ENCODE peak calls at places on chromosomes 7 and 10, in six cellular contexts. One of them, this sample, is unnamed.
A peak's percentile ranks its signal among the peaks of the same experiment; 100 is the strongest.

GRCh38 chr7:152103691-152104090 is 78.2 kb downstream of the GALNT11 start:
- DNase-seq in A549: no peak
- DNase-seq in tibial nerve: no peak
- DNase-seq in endothelial cell of umbilical vein: no peak
- DNase-seq in body of pancreas: no peak
- DNase-seq in stomach: no peak
- DNase-seq in this sample: no peak

GRCh38 chr10:43785252-43785651 is 136.6 kb upstream of the ZNF32 start:
- DNase-seq in stomach: no peak
- DNase-seq in body of pancreas: no peak
- DNase-seq in endothelial cell of umbilical vein: peak; percentile 21
- DNase-seq in A549: peak; percentile 27
- DNase-seq in tibial nerve: no peak
- DNase-seq in this sample: no peak

GRCh38 chr10:110790913-110791525 is 80.7 kb upstream of the PDCD4 start:
- DNase-seq in stomach: no peak
- DNase-seq in A549: no peak
- DNase-seq in endothelial cell of umbilical vein: no peak
- DNase-seq in tibial nerve: no peak
- DNase-seq in body of pancreas: no peak
- DNase-seq in this sample: no peak

GRCh38 chr10:30170814-30171213 is 111.4 kb upstream of the JCAD start:
- DNase-seq in endothelial cell of umbilical vein: no peak
- DNase-seq in body of pancreas: no peak
- DNase-seq in A549: no peak
- DNase-seq in stomach: no peak
- DNase-seq in tibial nerve: no peak
- DNase-seq in this sample: no peak

GRCh38 chr10:100731603-100732596 is 13.5 kb upstream of the PAX2 start:
- DNase-seq in tibial nerve: no peak
- DNase-seq in endothelial cell of umbilical vein: no peak
- DNase-seq in stomach: no peak
- DNase-seq in body of pancreas: no peak
- DNase-seq in A549: no peak
- DNase-seq in this sample: no peak

GRCh38 chr10:12782537-12782936 is 219.0 kb downstream of the CCDC3 start:
- DNase-seq in stomach: peak; percentile 47
- DNase-seq in endothelial cell of umbilical vein: peak; percentile 58
- DNase-seq in body of pancreas: peak; percentile 26
- DNase-seq in A549: peak; percentile 61
- DNase-seq in tibial nerve: no peak
- DNase-seq in this sample: peak; percentile 49

GRCh38 chr10:43060291-43060690 is 16.6 kb upstream of the RET start:
- DNase-seq in endothelial cell of umbilical vein: no peak
- DNase-seq in body of pancreas: peak; percentile 27
- DNase-seq in tibial nerve: no peak
- DNase-seq in stomach: peak; percentile 46
- DNase-seq in A549: no peak
- DNase-seq in this sample: no peak

GRCh38 chr10:42753126-42753506 is 29.5 kb upstream of the BMS1 start:
- DNase-seq in body of pancreas: peak; percentile 81
- DNase-seq in endothelial cell of umbilical vein: peak; percentile 77
- DNase-seq in A549: peak; percentile 75
- DNase-seq in stomach: peak; percentile 83
- DNase-seq in tibial nerve: peak; percentile 49
- DNase-seq in this sample: peak; percentile 61

GRCh38 chr10:84176351-84176750 is 2.8 kb downstream of the GPR15LG start:
- DNase-seq in A549: no peak
- DNase-seq in stomach: no peak
- DNase-seq in tibial nerve: no peak
- DNase-seq in endothelial cell of umbilical vein: no peak
- DNase-seq in body of pancreas: no peak
- DNase-seq in this sample: no peak

GRCh38 chr7:139758388-139758787 is 19.4 kb downstream of the HIPK2 start:
- DNase-seq in A549: no peak
- DNase-seq in endothelial cell of umbilical vein: no peak
- DNase-seq in tibial nerve: no peak
- DNase-seq in body of pancreas: no peak
- DNase-seq in stomach: no peak
- DNase-seq in this sample: no peak

GRCh38 chr7:140439359-140439758 is 35.5 kb downstream of the RAB19 start:
- DNase-seq in endothelial cell of umbilical vein: no peak
- DNase-seq in stomach: no peak
- DNase-seq in body of pancreas: no peak
- DNase-seq in A549: no peak
- DNase-seq in tibial nerve: no peak
- DNase-seq in this sample: no peak

GRCh38 chr10:32985781-32986350 is 27.8 kb upstream of the ITGB1 start:
- DNase-seq in tibial nerve: no peak
- DNase-seq in body of pancreas: peak; percentile 22
- DNase-seq in stomach: no peak
- DNase-seq in A549: peak; percentile 97
- DNase-seq in endothelial cell of umbilical vein: peak; percentile 83
- DNase-seq in this sample: no peak

GRCh38 chr7:7761340-7761973 is 43.0 kb upstream of the RPA3 start:
- DNase-seq in stomach: no peak
- DNase-seq in endothelial cell of umbilical vein: peak; percentile 58
- DNase-seq in A549: peak; percentile 60
- DNase-seq in tibial nerve: no peak
- DNase-seq in body of pancreas: no peak
- DNase-seq in this sample: no peak

GRCh38 chr7:114358911-114359310 is 55.7 kb upstream of the FOXP2 start:
- DNase-seq in stomach: no peak
- DNase-seq in A549: no peak
- DNase-seq in tibial nerve: no peak
- DNase-seq in body of pancreas: no peak
- DNase-seq in endothelial cell of umbilical vein: no peak
- DNase-seq in this sample: no peak

GRCh38 chr7:93337047-93337446 is 104.9 kb downstream of the VPS50 start:
- DNase-seq in A549: no peak
- DNase-seq in tibial nerve: no peak
- DNase-seq in stomach: no peak
- DNase-seq in endothelial cell of umbilical vein: no peak
- DNase-seq in body of pancreas: no peak
- DNase-seq in this sample: no peak

GRCh38 chr10:22927661-22928403 is at the start of gene ARMC3:
- DNase-seq in A549: peak; percentile 63
- DNase-seq in tibial nerve: no peak
- DNase-seq in endothelial cell of umbilical vein: peak; percentile 57
- DNase-seq in body of pancreas: peak; percentile 73
- DNase-seq in stomach: peak; percentile 59
- DNase-seq in this sample: no peak

GRCh38 chr7:74479961-74480829 is 26.5 kb downstream of the GTF2IRD1 start:
- DNase-seq in endothelial cell of umbilical vein: peak; percentile 82
- DNase-seq in body of pancreas: peak; percentile 96
- DNase-seq in stomach: peak; percentile 86
- DNase-seq in A549: no peak
- DNase-seq in tibial nerve: peak; percentile 50
- DNase-seq in this sample: peak; percentile 85
- TF ChIP-seq POLR2A in endothelial cell of umbilical vein: no peak
- TF ChIP-seq POLR2A in body of pancreas: peak; percentile 83
- TF ChIP-seq POLR2A in stomach: no peak
- TF ChIP-seq POLR2A in A549: no peak
- TF ChIP-seq POLR2A in tibial nerve: peak; percentile 51
- TF ChIP-seq POLR2A in this sample: peak; percentile 31

DNA sequence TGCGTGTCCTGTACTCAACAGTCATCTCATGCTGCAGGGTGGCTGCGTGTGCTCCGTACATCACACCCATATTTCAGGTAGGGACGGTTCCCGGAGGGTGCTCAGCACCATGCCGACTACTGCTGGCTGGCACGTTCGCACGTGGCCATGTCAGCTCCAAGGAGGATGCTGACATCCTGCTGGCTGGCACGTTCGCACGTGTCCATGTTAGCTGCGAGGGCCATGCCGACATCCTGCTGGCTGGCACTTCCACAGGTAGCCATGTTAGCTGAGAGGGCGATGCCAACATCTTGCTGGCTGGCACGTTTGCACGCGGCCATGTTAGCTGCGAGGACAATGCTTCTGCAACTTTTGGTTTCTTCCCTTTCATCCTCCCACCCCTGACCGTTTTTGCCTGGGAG is 104.4 kb downstream of the WDR37 start:
- DNase-seq in A549: no peak
- DNase-seq in endothelial cell of umbilical vein: no peak
- DNase-seq in tibial nerve: no peak
- DNase-seq in stomach: peak; percentile 24
- DNase-seq in body of pancreas: no peak
- DNase-seq in this sample: no peak
- H3K4me1 ChIP-seq in A549: no peaks in the 10 kb centered on the region
- H3K4me1 ChIP-seq in endothelial cell of umbilical vein: no peaks in the 10 kb centered on the region
- H3K4me1 ChIP-seq in tibial nerve: no peaks in the 10 kb centered on the region
- H3K4me1 ChIP-seq in stomach: no peaks in the 10 kb centered on the region
- H3K4me1 ChIP-seq in body of pancreas: no peaks in the 10 kb centered on the region
- H3K4me1 ChIP-seq in this sample: no peaks in the 10 kb centered on the region

GRCh38 chr10:75398630-75399460 is 2.7 kb downstream of the ZNF503 start:
- DNase-seq in tibial nerve: peak; percentile 14
- DNase-seq in body of pancreas: peak; percentile 61
- DNase-seq in stomach: peak; percentile 48
- DNase-seq in endothelial cell of umbilical vein: peak; percentile 51
- DNase-seq in A549: no peak
- DNase-seq in this sample: peak; percentile 70
- TF ChIP-seq POLR2A in tibial nerve: no peak
- TF ChIP-seq POLR2A in body of pancreas: peak; percentile 57
- TF ChIP-seq POLR2A in stomach: no peak
- TF ChIP-seq POLR2A in endothelial cell of umbilical vein: no peak
- TF ChIP-seq POLR2A in A549: no peak
- TF ChIP-seq POLR2A in this sample: no peak

GRCh38 chr10:44978213-44978569 is 418 bp downstream of the DEPP1 start:
- DNase-seq in tibial nerve: no peak
- DNase-seq in A549: no peak
- DNase-seq in stomach: no peak
- DNase-seq in endothelial cell of umbilical vein: no peak
- DNase-seq in body of pancreas: no peak
- DNase-seq in this sample: peak; percentile 28
- H3K4me1 ChIP-seq in tibial nerve: peaks cover 79% of the 10 kb centered on the region
- H3K4me1 ChIP-seq in A549: peaks cover 61% of the 10 kb centered on the region
- H3K4me1 ChIP-seq in stomach: peaks cover 99% of the 10 kb centered on the region
- H3K4me1 ChIP-seq in endothelial cell of umbilical vein: peaks cover 49% of the 10 kb centered on the region
- H3K4me1 ChIP-seq in body of pancreas: peaks cover 83% of the 10 kb centered on the region
- H3K4me1 ChIP-seq in this sample: peaks cover 40% of the 10 kb centered on the region

GRCh38 chr7:27149817-27150567 is 2.4 kb downstream of the HOXA3 start:
- DNase-seq in stomach: no peak
- DNase-seq in A549: no peak
- DNase-seq in body of pancreas: no peak
- DNase-seq in tibial nerve: no peak
- DNase-seq in endothelial cell of umbilical vein: no peak
- DNase-seq in this sample: peak; percentile 30

GRCh38 chr7:27148776-27149641 is 1.4 kb upstream of the HOXA6 start:
- DNase-seq in stomach: no peak
- DNase-seq in tibial nerve: no peak
- DNase-seq in endothelial cell of umbilical vein: peak; percentile 74
- DNase-seq in body of pancreas: peak; percentile 1
- DNase-seq in A549: no peak
- DNase-seq in this sample: peak; percentile 5

GRCh38 chr7:27151945-27152815 is at the start of gene HOXA3:
- DNase-seq in A549: no peak
- DNase-seq in stomach: peak; percentile 26
- DNase-seq in tibial nerve: no peak
- DNase-seq in endothelial cell of umbilical vein: peak; percentile 94
- DNase-seq in body of pancreas: peak; percentile 1
- DNase-seq in this sample: peak; percentile 24

GRCh38 chr7:27151341-27151944 is 940 bp downstream of the HOXA3 start:
- DNase-seq in tibial nerve: no peak
- DNase-seq in A549: no peak
- DNase-seq in body of pancreas: peak; percentile 1
- DNase-seq in endothelial cell of umbilical vein: no peak
- DNase-seq in stomach: no peak
- DNase-seq in this sample: no peak

DNA sequence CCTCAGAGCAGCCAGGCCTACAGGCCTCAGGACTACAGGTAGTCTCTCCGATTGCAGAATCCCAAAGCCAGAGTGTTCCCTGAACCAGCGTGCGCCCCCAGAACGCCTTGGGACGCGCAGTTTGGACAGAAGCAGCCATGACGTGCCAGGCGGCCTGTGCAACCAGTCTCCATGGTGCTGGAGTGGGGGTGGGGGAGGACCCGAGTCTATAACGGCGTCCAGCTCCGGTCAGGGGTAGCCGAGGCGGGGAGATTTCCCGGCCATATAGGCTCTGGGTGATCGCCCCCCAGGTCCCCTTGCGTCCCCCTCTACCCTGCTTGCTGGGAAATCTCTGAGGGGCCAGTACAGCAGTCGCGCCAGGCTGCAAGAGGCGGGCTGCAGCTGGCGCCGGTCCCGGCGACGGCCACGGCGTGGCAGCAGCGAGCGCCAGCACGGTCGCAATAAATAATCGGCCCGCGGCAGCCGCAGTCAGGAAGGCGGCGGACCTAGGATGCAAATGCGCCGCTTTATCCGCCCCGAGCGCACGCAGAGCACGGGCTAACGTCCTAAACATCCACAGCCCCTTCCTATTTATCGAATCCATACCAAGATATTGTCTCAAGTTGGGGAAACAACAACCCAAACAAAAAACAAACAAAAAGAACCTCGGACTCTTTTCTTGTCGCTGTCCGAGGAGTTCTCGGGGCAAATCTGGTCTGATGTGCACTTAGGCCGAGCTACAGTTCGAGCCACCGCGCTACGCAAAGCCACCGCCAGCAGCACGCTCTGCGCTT is 1.6 kb downstream of the HOXA3 start:
- DNase-seq in A549: peak; percentile 81
- DNase-seq in stomach: peak; percentile 60
- DNase-seq in endothelial cell of umbilical vein: peak; percentile 91
- DNase-seq in body of pancreas: peak; percentile 55
- DNase-seq in tibial nerve: no peak
- DNase-seq in this sample: peak; percentile 81
- TF ChIP-seq POLR2A in A549: peak; percentile 56
- TF ChIP-seq POLR2A in stomach: no peak
- TF ChIP-seq POLR2A in endothelial cell of umbilical vein: peak; percentile 86
- TF ChIP-seq POLR2A in body of pancreas: no peak
- TF ChIP-seq POLR2A in tibial nerve: peak; percentile 71
- TF ChIP-seq POLR2A in this sample: no peak

GRCh38 chr7:150748402-150748801 is 11.2 kb downstream of the GIMAP5 start:
- DNase-seq in stomach: no peak
- DNase-seq in A549: no peak
- DNase-seq in endothelial cell of umbilical vein: no peak
- DNase-seq in tibial nerve: no peak
- DNase-seq in body of pancreas: no peak
- DNase-seq in this sample: no peak
- H3K4me1 ChIP-seq in stomach: peaks cover 25% of the 10 kb centered on the region
- H3K4me1 ChIP-seq in A549: no peaks in the 10 kb centered on the region
- H3K4me1 ChIP-seq in endothelial cell of umbilical vein: no peaks in the 10 kb centered on the region
- H3K4me1 ChIP-seq in tibial nerve: peaks cover 4% of the 10 kb centered on the region
- H3K4me1 ChIP-seq in body of pancreas: peaks cover 6% of the 10 kb centered on the region
- H3K4me1 ChIP-seq in this sample: peaks cover 2% of the 10 kb centered on the region